ENCODE peak calls at places on chromosome 5, in ten cellular contexts. U is D341Med; H is iPS-NIHi11; A is cardiac muscle cell; K is AG08395; X is naive B cell; N is skeletal muscle cell; D is right atrium auricular region; Q is natural killer cell treated with Interleukin-12 subunit alpha and Interleukin-12 subunit beta and Interleukin-15 and Interleukin-18, amount 100 ng/mL, for 72 hours; C is activated T-helper 9 cell treated with anti-CD3 and anti-CD28 coated beads, Interleukin-2, amount 50 U/mL, for 16 hours. B is an unnamed sample.

GRCh38 chr5:37197340-37198050 is 51.7 kb downstream of the CPLANE1 start:
- DNase-seq in C (no peak), Q (peak), D (no peak), X (peak), H (no peak), N (no peak), U (no peak), K (no peak), A (peak), B (no peak)

GRCh38 chr5:142650060-142650459 is 35.8 kb downstream of the FGF1 start:
- DNase-seq in C (no peak), U (no peak), X (no peak), N (no peak), H (no peak), A (no peak), D (no peak), Q (no peak), K (no peak), B (no peak)

GRCh38 chr5:142905375-142905774 is 135.2 kb downstream of the ARHGAP26 start:
- DNase-seq in X (no peak), Q (no peak), A (no peak), D (no peak), H (no peak), N (no peak), K (no peak), U (no peak), C (no peak), B (no peak)

GRCh38 chr5:69105996-69106906 is 12.4 kb downstream of the SLC30A5 start:
- DNase-seq in D (no peak), K (no peak), Q (no peak), X (peak), U (no peak), N (no peak), C (no peak), A (no peak), H (no peak), B (no peak)

GRCh38 chr5:138035605-138036537 is 3.0 kb upstream of the FAM13B start:
- DNase-seq in C (peak), H (peak), N (peak), A (peak), D (peak), K (peak), X (peak), U (peak), Q (peak), B (peak)

GRCh38 chr5:134463991-134464760 is 52.5 kb upstream of the CDKN2AIPNL start:
- DNase-seq in H (no peak), C (no peak), Q (no peak), A (peak), N (peak), K (no peak), D (no peak), U (no peak), X (no peak), B (no peak)

GRCh38 chr5:143738415-143739401 is 73.3 kb upstream of the HMHB1 start:
- DNase-seq in Q (no peak), K (no peak), D (no peak), U (no peak), N (no peak), H (no peak), A (no peak), X (no peak), C (no peak), B (no peak)

GRCh38 chr5:57450991-57451876 is 31.4 kb downstream of the ACTBL2 start:
- DNase-seq in C (no peak), A (peak), D (no peak), Q (no peak), H (no peak), U (no peak), K (no peak), X (no peak), N (no peak), B (no peak)

GRCh38 chr5:2138896-2139295 is 256.2 kb upstream of the IRX4 start:
- DNase-seq in H (no peak), K (no peak), C (no peak), X (no peak), D (no peak), N (no peak), A (no peak), Q (peak), U (no peak), B (no peak)

GRCh38 chr5:44807269-44807668 is 1.5 kb upstream of the MRPS30 start:
- DNase-seq in U (no peak), A (no peak), X (no peak), D (no peak), C (no peak), N (no peak), H (no peak), Q (no peak), K (no peak), B (no peak)

GRCh38 chr5:161189452-161189851 is 337.4 kb upstream of the ATP10B start:
- DNase-seq in C (no peak), N (no peak), A (no peak), X (no peak), H (no peak), Q (no peak), D (no peak), U (no peak), K (no peak), B (no peak)

GRCh38 chr5:177447066-177447610 is 524 bp downstream of the PRR7 start:
- DNase-seq in K (peak), U (peak), C (peak), X (peak), A (peak), D (no peak), N (no peak), Q (no peak), H (peak), B (peak)

GRCh38 chr5:177447611-177448243 is 1.1 kb downstream of the PRR7 start:
- DNase-seq in K (peak), A (peak), U (no peak), N (no peak), H (peak), Q (no peak), D (no peak), C (no peak), X (no peak), B (no peak)

GRCh38 chr5:132215329-132215728 is 12.3 kb downstream of the P4HA2 start:
- DNase-seq in A (peak), C (no peak), H (peak), Q (peak), D (peak), X (no peak), K (peak), U (peak), N (peak), B (peak)

GRCh38 chr5:95908799-95909198 is 52.9 kb downstream of the ELL2 start:
- DNase-seq in K (no peak), U (no peak), D (no peak), C (no peak), N (no peak), X (no peak), H (no peak), Q (no peak), A (no peak), B (no peak)

B was measured in mucosa of descending colon.